ENCODE peak calls at places on chromosomes 13 and 19, in six cellular contexts. O is A549, Y is GM12878, S is endothelial cell of umbilical vein, B is K562, N is HepG2. D is an unnamed sample.

GRCh38 chr13:77028202-77028601 is 1.2 kb upstream of the FBXL3 start:
- DNase-seq in N (no peak), S (peak), B (no peak), Y (no peak), O (no peak), D (no peak)

GRCh38 chr19:29715695-29716581 is 877 bp upstream of the C19orf12 start:
- DNase-seq in O (peak), S (no peak), B (no peak), N (peak), Y (no peak), D (peak)

GRCh38 chr13:113918580-113918979 is 54.7 kb upstream of the GAS6 start:
- DNase-seq in B (no peak), O (no peak), S (no peak), Y (no peak), N (no peak), D (no peak)

GRCh38 chr19:9445037-9445436 is 9.7 kb upstream of the ZNF266 start:
- DNase-seq in S (no peak), B (no peak), N (no peak), O (no peak), Y (no peak), D (no peak)

GRCh38 chr19:15464394-15465385 is at the start of gene RASAL3:
- DNase-seq in N (no peak), B (no peak), Y (peak), O (no peak), S (no peak), D (peak)

GRCh38 chr13:29505950-29506349 is 89.5 kb downstream of the SLC7A1 start:
- DNase-seq in B (no peak), N (no peak), S (no peak), O (no peak), Y (no peak), D (no peak)

GRCh38 chr13:44834404-44834803 is 154.9 kb downstream of the NUFIP1 start:
- DNase-seq in N (no peak), S (no peak), O (no peak), B (no peak), Y (no peak), D (no peak)

GRCh38 chr13:114132419-114133121 is at the start of gene RASA3:
- DNase-seq in B (peak), O (peak), Y (no peak), N (no peak), S (peak), D (peak)

GRCh38 chr13:40434516-40435397 is 231.7 kb downstream of the FOXO1 start:
- DNase-seq in Y (no peak), B (no peak), S (no peak), O (no peak), N (no peak), D (no peak)

GRCh38 chr19:10516064-10516385 is 1.2 kb downstream of the S1PR5 start:
- DNase-seq in O (no peak), N (no peak), Y (no peak), B (no peak), S (no peak), D (no peak)

GRCh38 chr19:10518444-10519361 is 1.5 kb upstream of the S1PR5 start:
- DNase-seq in S (no peak), Y (no peak), O (no peak), B (peak), N (no peak), D (no peak)

GRCh38 chr19:10517760-10518443 is 655 bp upstream of the S1PR5 start:
- DNase-seq in O (peak), S (no peak), N (no peak), Y (no peak), B (peak), D (peak)

GRCh38 chr19:10516671-10517286 is 468 bp downstream of the S1PR5 start:
- DNase-seq in S (no peak), O (no peak), Y (no peak), B (no peak), N (no peak), D (no peak)

GRCh38 chr19:10517361-10517759 is at the start of gene S1PR5:
- DNase-seq in N (no peak), S (no peak), Y (no peak), B (peak), O (peak), D (no peak)
- H3K4me3 ChIP-seq in N (peak), S (no peak), Y (no peak), B (peak), O (peak), D (peak)

GRCh38 chr19:13151605-13152355 is 1.6 kb downstream of the IER2 start:
- DNase-seq in B (peak), Y (no peak), N (peak), S (peak), O (peak), D (peak)
- TF ChIP-seq POLR2A in B (peak), Y (peak), N (peak), S (peak), O (peak), D (peak)

DNA sequence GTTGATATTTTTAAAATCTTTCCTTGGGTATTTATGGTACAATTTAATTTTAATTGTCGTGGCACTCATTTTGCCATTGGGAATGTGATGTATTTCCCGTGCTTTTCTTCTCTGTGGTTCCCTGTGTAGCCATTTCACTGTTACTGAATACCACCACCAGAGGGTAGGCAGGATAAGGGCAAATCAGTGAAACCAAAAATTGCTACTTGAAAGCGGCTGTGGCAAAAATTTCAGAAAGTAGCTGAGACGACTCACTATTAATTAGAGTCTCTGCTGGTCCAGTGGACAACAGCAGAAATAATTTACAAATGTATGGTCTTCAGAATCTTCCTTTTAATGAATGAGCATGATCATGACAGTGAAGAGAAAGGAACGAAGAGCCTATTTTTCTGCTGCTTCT is 34.4 kb upstream of the MIR17HG start:
- DNase-seq in B (no peak), O (peak), N (peak), S (peak), Y (no peak), D (peak)
- TF ChIP-seq MYC in B (no peak), O (no peak), N (no peak), S (no peak), Y (no peak), D (no peak)

GRCh38 chr13:27104606-27105005 is 67.0 kb downstream of the USP12 start:
- DNase-seq in Y (no peak), O (no peak), S (no peak), N (no peak), B (no peak), D (no peak)

GRCh38 chr13:27106144-27106543 is 65.5 kb downstream of the USP12 start:
- DNase-seq in S (no peak), Y (no peak), B (no peak), O (no peak), N (no peak), D (no peak)

GRCh38 chr13:27112006-27112405 is 59.6 kb downstream of the USP12 start:
- DNase-seq in Y (no peak), S (no peak), B (no peak), O (no peak), N (no peak), D (no peak)

GRCh38 chr13:27113436-27113835 is 58.2 kb downstream of the USP12 start:
- DNase-seq in O (no peak), Y (no peak), S (no peak), N (no peak), B (no peak), D (no peak)

GRCh38 chr13:27110056-27110746 is 61.4 kb downstream of the USP12 start:
- DNase-seq in Y (no peak), N (no peak), B (no peak), S (no peak), O (no peak), D (no peak)
- H3K4me3 ChIP-seq in Y (no peak), N (no peak), B (no peak), S (no peak), O (no peak), D (no peak)

D was measured in NB4.